ENCODE peak calls at places on chromosomes 16 and 17, in five cellular contexts. One of them, this sample, is unnamed.

GRCh38 chr17:16922386-16923096 is 49.4 kb downstream of the TNFRSF13B start:
- DNase-seq in right lobe of liver: no peak
- DNase-seq in NCI-H460: no peak
- DNase-seq in body of pancreas: no peak
- DNase-seq in activated CD8-positive, alpha-beta memory T cell treated with anti-CD3 and anti-CD28 coated beads for 1 hour: no peak
- DNase-seq in this sample: no peak

GRCh38 chr17:68356520-68356919 is 65.2 kb downstream of the ARSG start:
- DNase-seq in right lobe of liver: no peak
- DNase-seq in NCI-H460: no peak
- DNase-seq in body of pancreas: no peak
- DNase-seq in activated CD8-positive, alpha-beta memory T cell treated with anti-CD3 and anti-CD28 coated beads for 1 hour: no peak
- DNase-seq in this sample: no peak

GRCh38 chr16:84143784-84144199 is 1.2 kb downstream of the HSDL1 start:
- DNase-seq in right lobe of liver: no peak
- DNase-seq in NCI-H460: no peak
- DNase-seq in body of pancreas: peak; percentile 21
- DNase-seq in activated CD8-positive, alpha-beta memory T cell treated with anti-CD3 and anti-CD28 coated beads for 1 hour: no peak
- DNase-seq in this sample: no peak

GRCh38 chr17:33716937-33717336 is 423.8 kb upstream of the ASIC2 start:
- DNase-seq in right lobe of liver: no peak
- DNase-seq in NCI-H460: no peak
- DNase-seq in body of pancreas: no peak
- DNase-seq in activated CD8-positive, alpha-beta memory T cell treated with anti-CD3 and anti-CD28 coated beads for 1 hour: no peak
- DNase-seq in this sample: no peak

GRCh38 chr17:82876602-82877391 is 37.0 kb upstream of the ZNF750 start:
- DNase-seq in right lobe of liver: peak; percentile 71
- DNase-seq in NCI-H460: peak; percentile 22
- DNase-seq in body of pancreas: peak; percentile 81
- DNase-seq in activated CD8-positive, alpha-beta memory T cell treated with anti-CD3 and anti-CD28 coated beads for 1 hour: no peak
- DNase-seq in this sample: no peak

GRCh38 chr17:73189417-73190099 is 3.3 kb upstream of the COG1 start:
- DNase-seq in right lobe of liver: no peak
- DNase-seq in NCI-H460: no peak
- DNase-seq in body of pancreas: no peak
- DNase-seq in activated CD8-positive, alpha-beta memory T cell treated with anti-CD3 and anti-CD28 coated beads for 1 hour: no peak
- DNase-seq in this sample: no peak

GRCh38 chr17:32103476-32104113 is 38.7 kb upstream of the RHOT1 start:
- DNase-seq in right lobe of liver: no peak
- DNase-seq in NCI-H460: no peak
- DNase-seq in body of pancreas: no peak
- DNase-seq in activated CD8-positive, alpha-beta memory T cell treated with anti-CD3 and anti-CD28 coated beads for 1 hour: no peak
- DNase-seq in this sample: no peak

GRCh38 chr17:79836952-79837887 is 2.0 kb downstream of the CBX4 start:
- DNase-seq in right lobe of liver: peak; percentile 96
- DNase-seq in NCI-H460: peak; percentile 84
- DNase-seq in body of pancreas: peak; percentile 92
- DNase-seq in activated CD8-positive, alpha-beta memory T cell treated with anti-CD3 and anti-CD28 coated beads for 1 hour: no peak
- DNase-seq in this sample: no peak

GRCh38 chr16:89693931-89694783 is 7.3 kb downstream of the SPATA2L start:
- DNase-seq in right lobe of liver: no peak
- DNase-seq in NCI-H460: no peak
- DNase-seq in body of pancreas: no peak
- DNase-seq in activated CD8-positive, alpha-beta memory T cell treated with anti-CD3 and anti-CD28 coated beads for 1 hour: no peak
- DNase-seq in this sample: no peak

GRCh38 chr17:38559880-38560230 is 45.9 kb downstream of the SRCIN1 start:
- DNase-seq in right lobe of liver: peak; percentile 71
- DNase-seq in NCI-H460: no peak
- DNase-seq in body of pancreas: no peak
- DNase-seq in activated CD8-positive, alpha-beta memory T cell treated with anti-CD3 and anti-CD28 coated beads for 1 hour: no peak
- DNase-seq in this sample: no peak

GRCh38 chr17:18015603-18016002 is 23.4 kb downstream of the ATPAF2 start:
- DNase-seq in right lobe of liver: no peak
- DNase-seq in NCI-H460: no peak
- DNase-seq in body of pancreas: no peak
- DNase-seq in activated CD8-positive, alpha-beta memory T cell treated with anti-CD3 and anti-CD28 coated beads for 1 hour: no peak
- DNase-seq in this sample: no peak

GRCh38 chr16:85491798-85492616 is 121.1 kb upstream of the GSE1 start:
- DNase-seq in right lobe of liver: peak; percentile 90
- DNase-seq in NCI-H460: no peak
- DNase-seq in body of pancreas: peak; percentile 92
- DNase-seq in activated CD8-positive, alpha-beta memory T cell treated with anti-CD3 and anti-CD28 coated beads for 1 hour: no peak
- DNase-seq in this sample: no peak

GRCh38 chr16:11612110-11612981 is 25.6 kb upstream of the LITAF start:
- DNase-seq in right lobe of liver: peak; percentile 96
- DNase-seq in NCI-H460: no peak
- DNase-seq in body of pancreas: peak; percentile 64
- DNase-seq in activated CD8-positive, alpha-beta memory T cell treated with anti-CD3 and anti-CD28 coated beads for 1 hour: no peak
- DNase-seq in this sample: no peak

GRCh38 chr17:69539781-69540319 is 125.4 kb downstream of the MAP2K6 start:
- DNase-seq in right lobe of liver: no peak
- DNase-seq in NCI-H460: no peak
- DNase-seq in body of pancreas: no peak
- DNase-seq in activated CD8-positive, alpha-beta memory T cell treated with anti-CD3 and anti-CD28 coated beads for 1 hour: no peak
- DNase-seq in this sample: no peak

GRCh38 chr17:40349477-40350409 is 14.8 kb downstream of the GJD3 start:
- DNase-seq in right lobe of liver: peak; percentile 70
- DNase-seq in NCI-H460: no peak
- DNase-seq in body of pancreas: no peak
- DNase-seq in activated CD8-positive, alpha-beta memory T cell treated with anti-CD3 and anti-CD28 coated beads for 1 hour: no peak
- DNase-seq in this sample: no peak

GRCh38 chr17:79211061-79211770 is 136.6 kb downstream of the ENGASE start:
- DNase-seq in right lobe of liver: no peak
- DNase-seq in NCI-H460: no peak
- DNase-seq in body of pancreas: no peak
- DNase-seq in activated CD8-positive, alpha-beta memory T cell treated with anti-CD3 and anti-CD28 coated beads for 1 hour: no peak
- DNase-seq in this sample: no peak

GRCh38 chr16:82341146-82341669 is 171.2 kb upstream of the MPHOSPH6 start:
- DNase-seq in right lobe of liver: no peak
- DNase-seq in NCI-H460: no peak
- DNase-seq in body of pancreas: no peak
- DNase-seq in activated CD8-positive, alpha-beta memory T cell treated with anti-CD3 and anti-CD28 coated beads for 1 hour: no peak
- DNase-seq in this sample: no peak

GRCh38 chr16:70576431-70577255 is 53.0 kb downstream of the SF3B3 start:
- DNase-seq in right lobe of liver: no peak
- DNase-seq in NCI-H460: peak; percentile 7
- DNase-seq in body of pancreas: no peak
- DNase-seq in activated CD8-positive, alpha-beta memory T cell treated with anti-CD3 and anti-CD28 coated beads for 1 hour: no peak
- DNase-seq in this sample: no peak

GRCh38 chr17:27593857-27594255 is 37.1 kb upstream of the LGALS9 start:
- DNase-seq in right lobe of liver: no peak
- DNase-seq in NCI-H460: no peak
- DNase-seq in body of pancreas: no peak
- DNase-seq in activated CD8-positive, alpha-beta memory T cell treated with anti-CD3 and anti-CD28 coated beads for 1 hour: no peak
- DNase-seq in this sample: no peak

GRCh38 chr17:67818110-67819002 is 6.9 kb upstream of the BPTF start:
- DNase-seq in right lobe of liver: peak; percentile 6
- DNase-seq in NCI-H460: no peak
- DNase-seq in body of pancreas: no peak
- DNase-seq in activated CD8-positive, alpha-beta memory T cell treated with anti-CD3 and anti-CD28 coated beads for 1 hour: no peak
- DNase-seq in this sample: no peak

GRCh38 chr17:75720656-75721462 is at the start of gene ITGB4:
- DNase-seq in right lobe of liver: no peak
- DNase-seq in NCI-H460: no peak
- DNase-seq in body of pancreas: peak; percentile 84
- DNase-seq in activated CD8-positive, alpha-beta memory T cell treated with anti-CD3 and anti-CD28 coated beads for 1 hour: peak; percentile 33
- DNase-seq in this sample: peak; percentile 59

GRCh38 chr17:64058547-64059115 is 38.2 kb upstream of the ICAM2 start:
- DNase-seq in right lobe of liver: no peak
- DNase-seq in NCI-H460: no peak
- DNase-seq in body of pancreas: peak; percentile 88
- DNase-seq in activated CD8-positive, alpha-beta memory T cell treated with anti-CD3 and anti-CD28 coated beads for 1 hour: no peak
- DNase-seq in this sample: no peak

GRCh38 chr16:89114159-89114981 is 20.7 kb downstream of the ACSF3 start:
- DNase-seq in right lobe of liver: no peak
- DNase-seq in NCI-H460: no peak
- DNase-seq in body of pancreas: no peak
- DNase-seq in activated CD8-positive, alpha-beta memory T cell treated with anti-CD3 and anti-CD28 coated beads for 1 hour: no peak
- DNase-seq in this sample: no peak

This sample was measured in NCI-H1048.